ENCODE peak calls at places on chromosomes 3 and 15, in ten cellular contexts. One of them, this sample, is unnamed.

GRCh38 chr3:8416965-8417364 is 84.7 kb upstream of the LMCD1 start:
- DNase-seq in GM13976: no peak
- DNase-seq in tibial nerve: no peak
- DNase-seq in AG10803: peak
- DNase-seq in mammary epithelial cell: peak
- DNase-seq in epithelial cell of proximal tubule: no peak
- DNase-seq in ovary: no peak
- DNase-seq in astrocyte of the spinal cord: peak
- DNase-seq in pancreas: peak
- DNase-seq in WTC11: peak
- DNase-seq in this sample: peak

GRCh38 chr3:10189557-10190374 is 25.0 kb downstream of the IRAK2 start:
- DNase-seq in ovary: peak
- DNase-seq in mammary epithelial cell: peak
- DNase-seq in epithelial cell of proximal tubule: no peak
- DNase-seq in WTC11: no peak
- DNase-seq in pancreas: peak
- DNase-seq in astrocyte of the spinal cord: peak
- DNase-seq in AG10803: peak
- DNase-seq in GM13976: no peak
- DNase-seq in tibial nerve: peak
- DNase-seq in this sample: no peak

GRCh38 chr3:138824114-138824506 is 10.6 kb downstream of the PIK3CB start:
- DNase-seq in WTC11: no peak
- DNase-seq in astrocyte of the spinal cord: no peak
- DNase-seq in pancreas: no peak
- DNase-seq in epithelial cell of proximal tubule: no peak
- DNase-seq in tibial nerve: no peak
- DNase-seq in GM13976: no peak
- DNase-seq in ovary: no peak
- DNase-seq in mammary epithelial cell: no peak
- DNase-seq in AG10803: no peak
- DNase-seq in this sample: no peak

GRCh38 chr3:49112262-49112661 is 7.7 kb upstream of the QARS1 start:
- DNase-seq in ovary: no peak
- DNase-seq in WTC11: no peak
- DNase-seq in tibial nerve: no peak
- DNase-seq in astrocyte of the spinal cord: no peak
- DNase-seq in AG10803: no peak
- DNase-seq in pancreas: no peak
- DNase-seq in mammary epithelial cell: no peak
- DNase-seq in GM13976: no peak
- DNase-seq in epithelial cell of proximal tubule: no peak
- DNase-seq in this sample: no peak

GRCh38 chr3:80052271-80052670 is 284.5 kb upstream of the ROBO1 start:
- DNase-seq in epithelial cell of proximal tubule: no peak
- DNase-seq in AG10803: no peak
- DNase-seq in GM13976: no peak
- DNase-seq in WTC11: no peak
- DNase-seq in astrocyte of the spinal cord: no peak
- DNase-seq in pancreas: no peak
- DNase-seq in ovary: no peak
- DNase-seq in mammary epithelial cell: no peak
- DNase-seq in tibial nerve: no peak
- DNase-seq in this sample: no peak

GRCh38 chr3:163056874-163057497 is 1560.4 kb downstream of the OTOL1 start:
- DNase-seq in GM13976: peak
- DNase-seq in mammary epithelial cell: peak
- DNase-seq in AG10803: peak
- DNase-seq in pancreas: no peak
- DNase-seq in epithelial cell of proximal tubule: no peak
- DNase-seq in WTC11: peak
- DNase-seq in tibial nerve: peak
- DNase-seq in astrocyte of the spinal cord: peak
- DNase-seq in ovary: no peak
- DNase-seq in this sample: peak

GRCh38 chr15:35181538-35181937 is 96.4 kb upstream of the NANOGP8 start:
- DNase-seq in ovary: no peak
- DNase-seq in GM13976: no peak
- DNase-seq in astrocyte of the spinal cord: peak
- DNase-seq in pancreas: no peak
- DNase-seq in WTC11: no peak
- DNase-seq in epithelial cell of proximal tubule: no peak
- DNase-seq in AG10803: peak
- DNase-seq in mammary epithelial cell: peak
- DNase-seq in tibial nerve: no peak
- DNase-seq in this sample: no peak

GRCh38 chr3:111616417-111617105 is 21.4 kb upstream of the ZBED2 start:
- DNase-seq in pancreas: no peak
- DNase-seq in GM13976: no peak
- DNase-seq in epithelial cell of proximal tubule: no peak
- DNase-seq in astrocyte of the spinal cord: no peak
- DNase-seq in mammary epithelial cell: peak
- DNase-seq in ovary: no peak
- DNase-seq in tibial nerve: no peak
- DNase-seq in AG10803: peak
- DNase-seq in WTC11: no peak
- DNase-seq in this sample: no peak

GRCh38 chr3:87228316-87228715 is 1.2 kb downstream of the CHMP2B start:
- DNase-seq in epithelial cell of proximal tubule: no peak
- DNase-seq in tibial nerve: no peak
- DNase-seq in astrocyte of the spinal cord: peak
- DNase-seq in AG10803: peak
- DNase-seq in WTC11: no peak
- DNase-seq in pancreas: no peak
- DNase-seq in mammary epithelial cell: peak
- DNase-seq in ovary: no peak
- DNase-seq in GM13976: no peak
- DNase-seq in this sample: no peak

GRCh38 chr3:89488800-89489580 is 381.6 kb downstream of the EPHA3 start:
- DNase-seq in GM13976: no peak
- DNase-seq in tibial nerve: no peak
- DNase-seq in mammary epithelial cell: no peak
- DNase-seq in pancreas: no peak
- DNase-seq in epithelial cell of proximal tubule: no peak
- DNase-seq in ovary: no peak
- DNase-seq in WTC11: no peak
- DNase-seq in AG10803: no peak
- DNase-seq in astrocyte of the spinal cord: no peak
- DNase-seq in this sample: no peak

GRCh38 chr15:45548753-45549520 is 26.4 kb upstream of the SLC30A4 start:
- DNase-seq in pancreas: no peak
- DNase-seq in ovary: no peak
- DNase-seq in tibial nerve: no peak
- DNase-seq in epithelial cell of proximal tubule: no peak
- DNase-seq in WTC11: no peak
- DNase-seq in GM13976: no peak
- DNase-seq in mammary epithelial cell: no peak
- DNase-seq in astrocyte of the spinal cord: no peak
- DNase-seq in AG10803: peak
- DNase-seq in this sample: no peak

GRCh38 chr15:81133782-81134461 is at the start of gene CFAP161:
- DNase-seq in GM13976: peak
- DNase-seq in mammary epithelial cell: peak
- DNase-seq in ovary: peak
- DNase-seq in AG10803: peak
- DNase-seq in WTC11: peak
- DNase-seq in tibial nerve: peak
- DNase-seq in pancreas: peak
- DNase-seq in epithelial cell of proximal tubule: no peak
- DNase-seq in astrocyte of the spinal cord: peak
- DNase-seq in this sample: peak

GRCh38 chr3:96852849-96853248 is 38.5 kb downstream of the EPHA6 start:
- DNase-seq in GM13976: no peak
- DNase-seq in mammary epithelial cell: no peak
- DNase-seq in WTC11: no peak
- DNase-seq in epithelial cell of proximal tubule: no peak
- DNase-seq in tibial nerve: no peak
- DNase-seq in astrocyte of the spinal cord: no peak
- DNase-seq in ovary: no peak
- DNase-seq in AG10803: no peak
- DNase-seq in pancreas: no peak
- DNase-seq in this sample: no peak
- TF ChIP-seq CTCF in GM13976: no peak
- TF ChIP-seq CTCF in mammary epithelial cell: no peak
- TF ChIP-seq CTCF in WTC11: no peak
- TF ChIP-seq CTCF in epithelial cell of proximal tubule: no peak
- TF ChIP-seq CTCF in tibial nerve: no peak
- TF ChIP-seq CTCF in astrocyte of the spinal cord: no peak
- TF ChIP-seq CTCF in ovary: no peak
- TF ChIP-seq CTCF in AG10803: no peak
- TF ChIP-seq CTCF in pancreas: no peak
- TF ChIP-seq CTCF in this sample: no peak

DNA sequence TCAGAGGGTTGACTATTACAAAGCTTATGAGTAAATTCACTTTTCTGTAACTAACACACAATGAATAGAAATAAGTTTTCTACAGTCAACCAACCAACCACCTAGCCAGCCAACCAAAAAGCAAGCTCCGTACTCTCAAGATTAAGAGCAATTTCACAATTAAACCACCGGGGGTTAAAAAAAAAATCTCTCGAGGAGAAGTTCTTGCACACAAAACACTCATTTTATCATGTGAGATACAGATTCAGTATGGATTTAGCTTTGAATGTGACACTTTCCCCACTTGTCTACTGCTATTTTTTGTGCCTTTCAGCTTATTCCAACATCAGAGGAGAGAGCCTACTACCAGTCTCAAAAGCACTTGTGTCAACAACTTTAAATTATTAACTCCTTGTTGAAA is 135.3 kb downstream of the SV2B start:
- DNase-seq in AG10803: no peak
- DNase-seq in ovary: no peak
- DNase-seq in WTC11: no peak
- DNase-seq in mammary epithelial cell: no peak
- DNase-seq in GM13976: no peak
- DNase-seq in epithelial cell of proximal tubule: no peak
- DNase-seq in astrocyte of the spinal cord: no peak
- DNase-seq in tibial nerve: no peak
- DNase-seq in pancreas: no peak
- DNase-seq in this sample: no peak
- TF ChIP-seq CTCF in AG10803: no peak
- TF ChIP-seq CTCF in ovary: no peak
- TF ChIP-seq CTCF in WTC11: no peak
- TF ChIP-seq CTCF in mammary epithelial cell: no peak
- TF ChIP-seq CTCF in GM13976: no peak
- TF ChIP-seq CTCF in epithelial cell of proximal tubule: no peak
- TF ChIP-seq CTCF in astrocyte of the spinal cord: no peak
- TF ChIP-seq CTCF in tibial nerve: no peak
- TF ChIP-seq CTCF in pancreas: no peak
- TF ChIP-seq CTCF in this sample: peak

GRCh38 chr3:27684302-27684701 is 37.8 kb downstream of the EOMES start:
- DNase-seq in pancreas: no peak
- DNase-seq in ovary: no peak
- DNase-seq in WTC11: no peak
- DNase-seq in GM13976: no peak
- DNase-seq in epithelial cell of proximal tubule: no peak
- DNase-seq in astrocyte of the spinal cord: no peak
- DNase-seq in tibial nerve: no peak
- DNase-seq in mammary epithelial cell: no peak
- DNase-seq in AG10803: no peak
- DNase-seq in this sample: no peak

GRCh38 chr3:27680517-27681246 is 41.4 kb downstream of the EOMES start:
- DNase-seq in WTC11: peak
- DNase-seq in astrocyte of the spinal cord: no peak
- DNase-seq in GM13976: no peak
- DNase-seq in tibial nerve: no peak
- DNase-seq in pancreas: no peak
- DNase-seq in mammary epithelial cell: no peak
- DNase-seq in AG10803: no peak
- DNase-seq in ovary: no peak
- DNase-seq in epithelial cell of proximal tubule: no peak
- DNase-seq in this sample: no peak

GRCh38 chr3:27678234-27678633 is 43.9 kb downstream of the EOMES start:
- DNase-seq in epithelial cell of proximal tubule: no peak
- DNase-seq in astrocyte of the spinal cord: no peak
- DNase-seq in GM13976: no peak
- DNase-seq in mammary epithelial cell: no peak
- DNase-seq in AG10803: no peak
- DNase-seq in ovary: no peak
- DNase-seq in tibial nerve: no peak
- DNase-seq in pancreas: no peak
- DNase-seq in WTC11: no peak
- DNase-seq in this sample: no peak

GRCh38 chr3:27679691-27680090 is 42.4 kb downstream of the EOMES start:
- DNase-seq in mammary epithelial cell: no peak
- DNase-seq in astrocyte of the spinal cord: no peak
- DNase-seq in WTC11: no peak
- DNase-seq in tibial nerve: no peak
- DNase-seq in ovary: no peak
- DNase-seq in epithelial cell of proximal tubule: no peak
- DNase-seq in AG10803: peak
- DNase-seq in pancreas: no peak
- DNase-seq in GM13976: no peak
- DNase-seq in this sample: no peak

DNA sequence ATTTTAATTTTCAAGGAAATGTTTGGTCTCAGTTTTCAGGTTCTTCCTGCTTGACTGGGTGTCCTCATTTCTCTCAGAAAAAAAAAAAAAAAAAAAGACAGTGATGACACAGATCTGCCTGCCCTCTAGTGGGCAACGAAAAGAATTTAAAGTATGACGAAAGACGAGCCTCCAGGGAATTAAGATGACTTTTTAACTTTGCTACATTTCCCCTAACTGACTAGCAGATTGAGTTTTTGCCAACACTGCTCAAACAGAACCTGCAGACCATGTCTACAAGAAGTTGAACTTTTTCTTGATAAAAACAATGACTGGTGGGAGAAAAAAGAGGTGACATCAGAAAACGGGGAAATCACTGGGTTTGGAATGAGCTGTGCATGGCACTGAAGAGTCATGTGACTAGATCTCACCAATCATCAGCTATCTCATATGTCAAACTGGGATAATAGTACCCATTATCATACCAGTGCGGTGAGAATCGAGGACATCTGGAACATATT is 40.8 kb downstream of the EOMES start:
- DNase-seq in ovary: no peak
- DNase-seq in tibial nerve: peak
- DNase-seq in epithelial cell of proximal tubule: peak
- DNase-seq in AG10803: peak
- DNase-seq in WTC11: no peak
- DNase-seq in mammary epithelial cell: peak
- DNase-seq in GM13976: peak
- DNase-seq in pancreas: no peak
- DNase-seq in astrocyte of the spinal cord: peak
- DNase-seq in this sample: peak
- TF ChIP-seq CTCF in ovary: peak
- TF ChIP-seq CTCF in tibial nerve: peak
- TF ChIP-seq CTCF in epithelial cell of proximal tubule: peak
- TF ChIP-seq CTCF in AG10803: peak
- TF ChIP-seq CTCF in WTC11: peak
- TF ChIP-seq CTCF in mammary epithelial cell: peak
- TF ChIP-seq CTCF in GM13976: peak
- TF ChIP-seq CTCF in pancreas: peak
- TF ChIP-seq CTCF in astrocyte of the spinal cord: peak
- TF ChIP-seq CTCF in this sample: peak

DNA sequence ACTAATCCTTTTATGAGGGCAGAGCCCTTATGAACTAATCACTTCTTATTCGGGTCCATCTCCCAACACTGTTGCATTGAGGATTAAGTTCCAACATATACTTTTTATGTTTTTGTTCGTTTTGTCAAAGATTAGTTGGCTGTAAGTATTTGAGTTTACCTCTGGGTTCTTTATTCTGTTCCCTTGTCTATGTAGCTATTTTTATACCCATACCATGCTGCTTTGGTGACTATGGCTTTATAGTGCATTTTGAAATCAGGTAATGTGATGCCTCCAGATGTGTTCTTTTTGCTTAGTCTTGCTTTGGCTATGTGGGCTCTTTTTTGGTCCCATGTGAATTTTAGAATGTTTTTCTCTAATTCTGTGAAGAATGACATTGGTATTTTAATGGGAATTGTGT is 166.4 kb upstream of the KCNMB2 start:
- DNase-seq in GM13976: no peak
- DNase-seq in epithelial cell of proximal tubule: no peak
- DNase-seq in pancreas: no peak
- DNase-seq in AG10803: no peak
- DNase-seq in astrocyte of the spinal cord: no peak
- DNase-seq in tibial nerve: no peak
- DNase-seq in WTC11: no peak
- DNase-seq in ovary: no peak
- DNase-seq in mammary epithelial cell: no peak
- DNase-seq in this sample: no peak
- TF ChIP-seq CTCF in GM13976: no peak
- TF ChIP-seq CTCF in epithelial cell of proximal tubule: no peak
- TF ChIP-seq CTCF in pancreas: no peak
- TF ChIP-seq CTCF in AG10803: no peak
- TF ChIP-seq CTCF in astrocyte of the spinal cord: no peak
- TF ChIP-seq CTCF in tibial nerve: no peak
- TF ChIP-seq CTCF in WTC11: no peak
- TF ChIP-seq CTCF in ovary: no peak
- TF ChIP-seq CTCF in mammary epithelial cell: no peak
- TF ChIP-seq CTCF in this sample: no peak